ENCODE peak calls at places on chromosomes 3 and 15, in nine cellular contexts. N is body of pancreas; L is left ventricle myocardium inferior; B is CD4-positive, alpha-beta T cell; S is progenitor cell of endocrine pancreas; J is kidney; V is Calu3; O is lower leg skin; I is AG09319. Q is an unnamed sample.

GRCh38 chr3:123157209-123157597 is 44.5 kb upstream of the SEC22A start:
- DNase-seq in N (no peak), L (no peak), B (no peak), S (no peak), J (no peak), V (no peak), O (no peak), I (no peak), Q (no peak)

GRCh38 chr3:98763076-98763475 is at the start of gene ST3GAL6:
- DNase-seq in N (peak), L (no peak), B (no peak), S (no peak), J (no peak), V (no peak), O (peak), I (no peak), Q (no peak)

GRCh38 chr15:48190932-48191573 is 412 bp upstream of the CTXN2 start:
- DNase-seq in N (peak), L (peak), B (peak), S (peak), J (peak), V (peak), O (no peak), I (peak), Q (no peak)

GRCh38 chr3:64555351-64555750 is 132.4 kb downstream of the ADAMTS9 start:
- DNase-seq in N (no peak), L (no peak), B (no peak), S (no peak), J (no peak), V (no peak), O (no peak), I (no peak), Q (no peak)

GRCh38 chr3:150005243-150006102 is 34.8 kb upstream of the PFN2 start:
- DNase-seq in N (no peak), L (no peak), B (no peak), S (no peak), J (no peak), V (no peak), O (no peak), I (no peak), Q (no peak)

GRCh38 chr3:178170698-178171535 is 365.3 kb upstream of the KCNMB2 start:
- DNase-seq in N (no peak), L (no peak), B (no peak), S (no peak), J (no peak), V (no peak), O (peak), I (peak), Q (no peak)

GRCh38 chr15:78067328-78068241 is 9.9 kb downstream of the TBC1D2B start:
- DNase-seq in N (no peak), L (no peak), B (no peak), S (no peak), J (no peak), V (no peak), O (no peak), I (no peak), Q (no peak)

GRCh38 chr3:177446160-177446559 is 248.9 kb upstream of the TBL1XR1 start:
- DNase-seq in N (no peak), L (no peak), B (no peak), S (no peak), J (no peak), V (no peak), O (no peak), I (no peak), Q (no peak)

GRCh38 chr3:50242778-50243551 is 7.0 kb downstream of the GNAI2 start:
- DNase-seq in N (peak), L (peak), B (no peak), S (no peak), J (peak), V (no peak), O (peak), I (no peak), Q (peak)

GRCh38 chr3:159877924-159878323 is 110.7 kb upstream of the IL12A start:
- DNase-seq in N (no peak), L (no peak), B (no peak), S (no peak), J (no peak), V (peak), O (no peak), I (no peak), Q (no peak)

GRCh38 chr3:179069762-179070390 is 1.7 kb downstream of the ZMAT3 start:
- DNase-seq in N (no peak), L (no peak), B (no peak), S (no peak), J (no peak), V (no peak), O (no peak), I (peak), Q (no peak)

GRCh38 chr15:63094495-63094931 is 27.1 kb upstream of the LACTB start:
- DNase-seq in N (no peak), L (no peak), B (no peak), S (no peak), J (no peak), V (no peak), O (no peak), I (peak), Q (no peak)

GRCh38 chr3:45832691-45833090 is 9.2 kb downstream of the LZTFL1 start:
- DNase-seq in N (no peak), L (no peak), B (no peak), S (no peak), J (no peak), V (peak), O (no peak), I (no peak), Q (no peak)

GRCh38 chr3:264394-265156 is 68.0 kb downstream of the CHL1 start:
- DNase-seq in N (peak), L (no peak), B (no peak), S (no peak), J (no peak), V (peak), O (no peak), I (peak), Q (no peak)

GRCh38 chr3:101383156-101383575 is 62.8 kb upstream of the IMPG2 start:
- DNase-seq in N (no peak), L (no peak), B (no peak), S (no peak), J (no peak), V (no peak), O (no peak), I (no peak), Q (no peak)

GRCh38 chr3:43405888-43406636 is 119.7 kb downstream of the SNRK start:
- DNase-seq in N (no peak), L (peak), B (no peak), S (no peak), J (no peak), V (no peak), O (no peak), I (no peak), Q (no peak)

GRCh38 chr3:143436231-143436930 is 316.8 kb downstream of the CHST2 start:
- DNase-seq in N (no peak), L (no peak), B (no peak), S (no peak), J (no peak), V (no peak), O (no peak), I (no peak), Q (no peak)

GRCh38 chr15:23686466-23687142 is 501 bp downstream of the NDN start:
- DNase-seq in N (peak), L (no peak), B (no peak), S (peak), J (peak), V (no peak), O (no peak), I (no peak), Q (no peak)

GRCh38 chr3:51389423-51390183 is 1.5 kb upstream of the RBM15B start:
- DNase-seq in N (peak), L (peak), B (peak), S (no peak), J (peak), V (peak), O (peak), I (no peak), Q (peak)

GRCh38 chr15:45705510-45706473 is 71.0 kb downstream of the SQOR start:
- DNase-seq in N (peak), L (peak), B (peak), S (peak), J (peak), V (peak), O (peak), I (peak), Q (peak)

GRCh38 chr3:40864146-40864782 is 335.0 kb upstream of the CTNNB1 start:
- DNase-seq in N (no peak), L (no peak), B (no peak), S (no peak), J (no peak), V (no peak), O (no peak), I (no peak), Q (no peak)

GRCh38 chr15:99409097-99409473 is 156.7 kb upstream of the MEF2A start:
- DNase-seq in N (peak), L (peak), B (peak), S (no peak), J (peak), V (peak), O (peak), I (no peak), Q (no peak)

GRCh38 chr3:24396338-24396737 is 98.3 kb downstream of the THRB start:
- DNase-seq in N (no peak), L (no peak), B (no peak), S (no peak), J (no peak), V (no peak), O (no peak), I (no peak), Q (no peak)

GRCh38 chr3:43014990-43015389 is 35.9 kb downstream of the GASK1A start:
- DNase-seq in N (no peak), L (no peak), B (no peak), S (no peak), J (no peak), V (no peak), O (no peak), I (no peak), Q (no peak)

GRCh38 chr15:34364041-34364440 is 3.0 kb downstream of the LPCAT4 start:
- DNase-seq in N (no peak), L (no peak), B (no peak), S (no peak), J (no peak), V (no peak), O (no peak), I (no peak), Q (no peak)

GRCh38 chr3:65004795-65005295 is 317.0 kb upstream of the ADAMTS9 start:
- DNase-seq in N (no peak), L (no peak), B (no peak), S (no peak), J (no peak), V (no peak), O (no peak), I (no peak), Q (no peak)

GRCh38 chr3:44355634-44356033 is 17.1 kb downstream of the TCAIM start:
- DNase-seq in N (peak), L (no peak), B (no peak), S (no peak), J (no peak), V (no peak), O (no peak), I (peak), Q (no peak)

GRCh38 chr15:94081829-94082228 is 149.5 kb upstream of the MCTP2 start:
- DNase-seq in N (no peak), L (no peak), B (no peak), S (no peak), J (no peak), V (no peak), O (no peak), I (no peak), Q (no peak)

GRCh38 chr3:17558565-17558964 is 183.9 kb downstream of the TBC1D5 start:
- DNase-seq in N (no peak), L (no peak), B (no peak), S (no peak), J (no peak), V (no peak), O (no peak), I (no peak), Q (no peak)

GRCh38 chr3:95673215-95673614 is 1141.2 kb upstream of the EPHA6 start:
- DNase-seq in N (no peak), L (no peak), B (no peak), S (no peak), J (no peak), V (no peak), O (no peak), I (no peak), Q (no peak)

GRCh38 chr3:157166559-157166958 is 6.6 kb upstream of the CCNL1 start:
- DNase-seq in N (no peak), L (no peak), B (no peak), S (no peak), J (no peak), V (no peak), O (no peak), I (no peak), Q (no peak)

GRCh38 chr3:58092516-58092915 is 84.3 kb downstream of the FLNB start:
- DNase-seq in N (no peak), L (no peak), B (no peak), S (no peak), J (no peak), V (no peak), O (no peak), I (no peak), Q (no peak)

GRCh38 chr15:49758856-49759255 is 138.0 kb downstream of the DTWD1 start:
- DNase-seq in N (no peak), L (no peak), B (no peak), S (no peak), J (no peak), V (no peak), O (no peak), I (no peak), Q (no peak)

GRCh38 chr3:72960812-72961518 is 35.6 kb upstream of the PPP4R2 start:
- DNase-seq in N (peak), L (peak), B (no peak), S (no peak), J (no peak), V (peak), O (peak), I (peak), Q (no peak)

GRCh38 chr15:76380249-76380648 is 43.7 kb downstream of the ISL2 start:
- DNase-seq in N (no peak), L (no peak), B (no peak), S (no peak), J (no peak), V (no peak), O (no peak), I (no peak), Q (no peak)

GRCh38 chr3:145170101-145170500 is 990.9 kb downstream of the PLOD2 start:
- DNase-seq in N (no peak), L (no peak), B (no peak), S (no peak), J (no peak), V (no peak), O (no peak), I (no peak), Q (no peak)

GRCh38 chr3:62795978-62796635 is 79.1 kb downstream of the CADPS start:
- DNase-seq in N (no peak), L (no peak), B (no peak), S (no peak), J (no peak), V (no peak), O (no peak), I (no peak), Q (no peak)

GRCh38 chr15:57560976-57561711 is 30.6 kb upstream of the MYZAP start:
- DNase-seq in N (peak), L (peak), B (peak), S (peak), J (peak), V (peak), O (peak), I (no peak), Q (peak)

GRCh38 chr3:54211097-54211496 is 88.7 kb downstream of the CACNA2D3 start:
- DNase-seq in N (no peak), L (no peak), B (no peak), S (no peak), J (no peak), V (no peak), O (no peak), I (no peak), Q (no peak)

DNA sequence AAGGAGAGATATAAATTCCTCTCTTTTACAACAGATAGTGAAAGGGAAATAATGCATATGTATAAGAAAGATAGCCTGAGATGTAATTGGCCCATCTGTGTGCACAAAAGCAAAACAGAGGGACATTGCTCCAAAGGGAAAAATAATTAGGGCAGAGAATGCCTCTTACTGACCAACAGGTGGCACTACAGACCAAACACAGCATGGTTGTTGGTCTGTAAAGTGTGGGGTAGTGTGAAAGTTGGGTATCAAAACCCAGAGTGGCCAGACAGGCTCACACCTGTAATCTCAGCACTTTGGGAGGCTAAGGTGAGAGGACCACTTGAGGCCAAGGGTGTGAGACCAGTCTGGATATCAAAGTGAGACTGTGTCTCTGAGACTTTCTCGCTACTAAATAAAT is 4.5 kb upstream of the TLNRD1 start:
- DNase-seq in N (no peak), L (no peak), B (no peak), S (no peak), J (no peak), V (no peak), O (no peak), I (no peak), Q (no peak)
- TF ChIP-seq CTCF in N (peak), L (peak), B (peak), S (peak), J (peak), V (peak), O (no peak), I (peak), Q (no peak)

GRCh38 chr3:5233026-5233425 is 45.5 kb downstream of the EDEM1 start:
- DNase-seq in N (no peak), L (no peak), B (no peak), S (no peak), J (no peak), V (no peak), O (no peak), I (no peak), Q (no peak)

GRCh38 chr3:5231067-5231466 is 43.6 kb downstream of the EDEM1 start:
- DNase-seq in N (no peak), L (no peak), B (no peak), S (no peak), J (no peak), V (no peak), O (no peak), I (no peak), Q (no peak)

GRCh38 chr3:5235655-5236054 is 48.1 kb downstream of the EDEM1 start:
- DNase-seq in N (no peak), L (no peak), B (no peak), S (no peak), J (no peak), V (no peak), O (no peak), I (no peak), Q (no peak)

GRCh38 chr3:5231536-5231935 is 44.0 kb downstream of the EDEM1 start:
- DNase-seq in N (no peak), L (no peak), B (no peak), S (no peak), J (no peak), V (no peak), O (no peak), I (no peak), Q (no peak)

GRCh38 chr3:5232570-5232969 is 45.1 kb downstream of the EDEM1 start:
- DNase-seq in N (peak), L (no peak), B (no peak), S (no peak), J (no peak), V (no peak), O (no peak), I (no peak), Q (no peak)
- TF ChIP-seq CTCF in N (no peak), L (no peak), B (no peak), S (no peak), J (no peak), V (no peak), O (no peak), I (no peak), Q (no peak)

DNA sequence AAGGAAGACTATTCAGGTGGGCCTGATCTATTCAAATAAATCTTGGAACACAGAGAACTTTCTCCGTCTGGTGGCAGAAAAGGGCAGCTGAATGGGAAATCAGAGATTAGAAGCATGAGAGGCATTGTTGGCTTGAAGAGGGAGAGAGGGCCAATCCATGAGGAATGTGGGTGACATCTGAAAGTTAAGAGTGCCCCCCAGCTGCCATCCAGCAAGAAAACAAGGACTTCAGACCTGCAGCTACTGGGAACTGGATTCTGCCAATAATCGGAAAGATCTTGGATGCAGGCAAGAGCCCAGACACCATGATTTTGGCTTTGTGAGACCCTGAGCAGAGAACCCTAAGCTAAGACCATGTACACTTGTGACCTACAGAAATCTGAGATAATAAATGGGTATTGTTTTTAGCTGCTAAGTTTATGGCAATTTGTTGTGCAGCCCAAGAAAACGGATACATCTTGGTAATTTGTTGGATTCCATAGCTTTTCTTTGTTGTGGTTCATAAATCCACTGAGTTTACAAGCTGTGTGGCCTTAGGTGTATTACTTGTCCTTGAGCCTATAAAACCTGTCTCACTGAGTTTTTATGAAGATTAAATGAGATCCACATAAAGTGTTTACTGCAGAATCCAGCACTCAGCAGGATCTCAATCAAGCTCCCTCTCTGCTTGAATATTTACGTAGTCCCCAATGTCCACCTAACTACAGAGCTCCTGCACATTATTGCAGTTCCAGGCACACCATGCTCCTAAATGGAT is 82.1 kb upstream of the PRTG start:
- DNase-seq in N (no peak), L (no peak), B (no peak), S (no peak), J (no peak), V (no peak), O (no peak), I (no peak), Q (no peak)
- TF ChIP-seq CTCF in N (no peak), L (no peak), B (no peak), S (no peak), J (no peak), V (no peak), O (no peak), I (no peak), Q (no peak)

GRCh38 chr15:81133782-81134461 is at the start of gene CFAP161:
- DNase-seq in N (peak), L (peak), B (no peak), S (peak), J (peak), V (no peak), O (peak), I (no peak), Q (no peak)
- TF ChIP-seq CTCF in N (no peak), L (peak), B (no peak), S (peak), J (no peak), V (no peak), O (no peak), I (no peak), Q (no peak)

GRCh38 chr15:85154061-85154460 is 172.4 kb downstream of the PDE8A start:
- DNase-seq in N (no peak), L (no peak), B (no peak), S (no peak), J (no peak), V (no peak), O (no peak), I (no peak), Q (no peak)
- TF ChIP-seq CTCF in N (no peak), L (no peak), B (no peak), S (no peak), J (no peak), V (no peak), O (no peak), I (no peak), Q (no peak)

GRCh38 chr3:86785381-86785780 is 205.6 kb downstream of the VGLL3 start:
- DNase-seq in N (no peak), L (no peak), B (no peak), S (no peak), J (no peak), V (no peak), O (no peak), I (no peak), Q (no peak)
- TF ChIP-seq CTCF in N (no peak), L (peak), B (no peak), S (peak), J (no peak), V (no peak), O (no peak), I (peak), Q (no peak)

DNA sequence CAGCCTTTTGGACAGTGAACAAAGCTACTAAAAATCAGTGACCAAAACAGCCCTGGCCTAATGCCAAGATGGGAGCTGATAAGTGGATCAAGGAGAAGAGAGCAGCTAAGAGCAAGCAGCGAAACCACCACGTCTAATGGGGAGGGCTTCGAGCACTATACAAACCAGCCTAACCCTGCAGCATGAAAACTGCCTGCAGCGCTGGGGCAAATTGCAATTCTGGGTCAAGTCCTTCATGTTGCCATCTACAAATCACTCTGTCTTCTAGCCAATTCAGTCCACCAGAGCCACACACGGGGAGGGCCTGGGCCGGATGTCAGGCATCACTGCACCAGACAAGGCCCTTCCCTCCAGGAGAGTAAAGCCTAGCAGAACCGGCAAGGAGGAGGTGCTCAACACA is 30.5 kb upstream of the SPATA12 start:
- DNase-seq in N (peak), L (no peak), B (no peak), S (no peak), J (peak), V (no peak), O (no peak), I (no peak), Q (no peak)
- TF ChIP-seq CTCF in N (no peak), L (no peak), B (no peak), S (no peak), J (no peak), V (no peak), O (no peak), I (no peak), Q (no peak)

GRCh38 chr3:129268396-129268795 is 10.3 kb upstream of the HMCES start:
- DNase-seq in N (no peak), L (no peak), B (no peak), S (no peak), J (no peak), V (no peak), O (no peak), I (no peak), Q (no peak)
- TF ChIP-seq CTCF in N (no peak), L (no peak), B (no peak), S (no peak), J (no peak), V (no peak), O (no peak), I (no peak), Q (no peak)

Q was measured in activated B cell treated with CpG ODN at 0.5 μM for 24 hours.